ENCODE peak calls at places on chromosomes 11 and 22, in six cellular contexts. J, W, C, R, I and K are unnamed samples.

GRCh38 chr11:47418454-47419259 is 7.6 kb downstream of the PSMC3 start:
- DNase-seq in J (no peak), W (no peak), C (no peak), R (no peak), I (no peak), K (no peak)

GRCh38 chr11:70016666-70017347 is 61.3 kb upstream of the ANO1 start:
- DNase-seq in J (peak; percentile 28), W (peak; percentile 76), C (no peak), R (no peak), I (peak; percentile 25), K (peak; percentile 59)

GRCh38 chr11:118305726-118306125 is 1.2 kb downstream of the CD3E start:
- DNase-seq in J (no peak), W (no peak), C (peak; percentile 27), R (no peak), I (no peak), K (no peak)

GRCh38 chr11:1116666-1117390 is 40.9 kb upstream of the MUC5AC start:
- DNase-seq in J (peak; percentile 70), W (no peak), C (no peak), R (no peak), I (no peak), K (no peak)

GRCh38 chr11:112548641-112549040 is 288.0 kb upstream of the PLET1 start:
- DNase-seq in J (no peak), W (no peak), C (no peak), R (no peak), I (no peak), K (no peak)

GRCh38 chr11:17561466-17562001 is 14.5 kb downstream of the OTOG start:
- DNase-seq in J (peak; percentile 61), W (no peak), C (no peak), R (no peak), I (no peak), K (no peak)

GRCh38 chr11:130314184-130314748 is 451 bp downstream of the ZBTB44 start:
- DNase-seq in J (peak; percentile 93), W (peak; percentile 53), C (peak; percentile 47), R (peak; percentile 63), I (peak; percentile 56), K (peak; percentile 77)

GRCh38 chr11:132402056-132402684 is 1031.8 kb downstream of the NTM start:
- DNase-seq in J (peak; percentile 95), W (no peak), C (no peak), R (peak; percentile 77), I (peak; percentile 30), K (peak; percentile 62)

GRCh38 chr11:102664001-102664752 is 39.0 kb upstream of the MMP20 start:
- DNase-seq in J (no peak), W (peak; percentile 22), C (no peak), R (peak; percentile 12), I (peak; percentile 11), K (peak; percentile 8)

GRCh38 chr22:21977814-21978213 is 4.8 kb downstream of the TOP3B start:
- DNase-seq in J (no peak), W (no peak), C (no peak), R (no peak), I (no peak), K (no peak)

GRCh38 chr22:23909258-23909898 is 15.2 kb downstream of the MIF start:
- DNase-seq in J (no peak), W (no peak), C (no peak), R (no peak), I (peak; percentile 52), K (no peak)

GRCh38 chr22:30861131-30861530 is 107.4 kb downstream of the MORC2 start:
- DNase-seq in J (peak; percentile 60), W (no peak), C (no peak), R (no peak), I (no peak), K (no peak)

GRCh38 chr11:60594998-60595637 is 79.9 kb downstream of the MS4A13 start:
- DNase-seq in J (no peak), W (no peak), C (no peak), R (no peak), I (no peak), K (no peak)

GRCh38 chr11:45671246-45672171 is 6.1 kb upstream of the CHST1 start:
- DNase-seq in J (peak; percentile 96), W (no peak), C (no peak), R (no peak), I (no peak), K (no peak)

GRCh38 chr11:14541180-14541579 is 21.0 kb upstream of the PSMA1 start:
- DNase-seq in J (no peak), W (no peak), C (no peak), R (no peak), I (peak; percentile 76), K (no peak)

GRCh38 chr22:44263547-44263946 is 49.2 kb downstream of the SHISAL1 start:
- DNase-seq in J (no peak), W (no peak), C (no peak), R (no peak), I (no peak), K (no peak)

GRCh38 chr22:49954354-49954753 is 6.2 kb upstream of the PIM3 start:
- DNase-seq in J (no peak), W (no peak), C (no peak), R (no peak), I (no peak), K (no peak)

GRCh38 chr22:32920032-32920628 is 118.6 kb downstream of the TIMP3 start:
- DNase-seq in J (no peak), W (no peak), C (no peak), R (no peak), I (peak; percentile 96), K (peak; percentile 74)

GRCh38 chr22:22244337-22245250 is at the start of gene VPREB1:
- DNase-seq in J (no peak), W (no peak), C (no peak), R (no peak), I (no peak), K (no peak)

GRCh38 chr11:88051386-88051785 is 123.9 kb downstream of the RAB38 start:
- DNase-seq in J (no peak), W (peak; percentile 89), C (no peak), R (no peak), I (peak; percentile 59), K (no peak)

GRCh38 chr11:117600976-117601708 is 195.9 kb downstream of the DSCAML1 start:
- DNase-seq in J (peak; percentile 89), W (no peak), C (no peak), R (no peak), I (no peak), K (no peak)

GRCh38 chr22:46073683-46074504 is 76.4 kb upstream of the PPARA start:
- DNase-seq in J (peak; percentile 91), W (peak; percentile 51), C (no peak), R (no peak), I (peak; percentile 59), K (peak; percentile 82)

GRCh38 chr11:11247576-11247975 is 105.5 kb downstream of the CSNK2A3 start:
- DNase-seq in J (no peak), W (no peak), C (no peak), R (no peak), I (no peak), K (no peak)

GRCh38 chr22:21443057-21443734 is 24.0 kb upstream of the TMEM191C start:
- DNase-seq in J (peak; percentile 63), W (no peak), C (no peak), R (peak; percentile 1), I (no peak), K (no peak)

GRCh38 chr11:45885921-45886721 is 670 bp downstream of the MAPK8IP1 start:
- DNase-seq in J (peak; percentile 90), W (no peak), C (no peak), R (no peak), I (no peak), K (no peak)